ENCODE peak calls at places on chromosomes 3 and 15, in eight cellular contexts. T, U, D, J, Q, E, X and O are unnamed samples.

GRCh38 chr3:159732172-159733111 is 256.2 kb upstream of the IL12A start:
- DNase-seq in T (no peak), U (no peak), D (no peak), J (no peak), Q (no peak), E (peak; percentile 54), X (peak; percentile 80), O (no peak)

GRCh38 chr3:171173732-171174131 is 147.2 kb upstream of the SLC2A2 start:
- DNase-seq in T (no peak), U (no peak), D (peak; percentile 52), J (no peak), Q (peak; percentile 62), E (peak; percentile 23), X (no peak), O (peak; percentile 88)

GRCh38 chr15:68767833-68768232 is 52.9 kb downstream of the ANP32A start:
- DNase-seq in T (no peak), U (no peak), D (no peak), J (no peak), Q (no peak), E (no peak), X (no peak), O (no peak)

GRCh38 chr3:100210777-100211145 is 50.0 kb upstream of the TBC1D23 start:
- DNase-seq in T (no peak), U (peak; percentile 78), D (peak; percentile 9), J (peak; percentile 26), Q (no peak), E (peak; percentile 95), X (no peak), O (no peak)

GRCh38 chr3:144843099-144843498 is 871.5 kb downstream of the DIPK2A start:
- DNase-seq in T (no peak), U (peak; percentile 58), D (no peak), J (no peak), Q (no peak), E (peak; percentile 24), X (no peak), O (no peak)

GRCh38 chr15:87420017-87420416 is 836.5 kb downstream of the NTRK3 start:
- DNase-seq in T (no peak), U (no peak), D (no peak), J (no peak), Q (no peak), E (no peak), X (no peak), O (no peak)

GRCh38 chr3:151011427-151011826 is 38.9 kb upstream of the CLRN1 start:
- DNase-seq in T (no peak), U (peak; percentile 85), D (peak; percentile 3), J (no peak), Q (no peak), E (peak; percentile 32), X (peak; percentile 40), O (no peak)

GRCh38 chr3:142152349-142152748 is 3.0 kb upstream of the TFDP2 start:
- DNase-seq in T (no peak), U (no peak), D (no peak), J (no peak), Q (no peak), E (no peak), X (peak; percentile 6), O (no peak)

GRCh38 chr15:70560617-70561328 is 202.6 kb downstream of the UACA start:
- DNase-seq in T (no peak), U (no peak), D (no peak), J (no peak), Q (no peak), E (no peak), X (no peak), O (no peak)

GRCh38 chr15:98668566-98669308 is 20.4 kb downstream of the IGF1R start:
- DNase-seq in T (no peak), U (no peak), D (no peak), J (no peak), Q (no peak), E (peak; percentile 62), X (peak; percentile 48), O (no peak)

GRCh38 chr3:50623840-50624474 is 7.0 kb downstream of the MAPKAPK3 start:
- DNase-seq in T (no peak), U (no peak), D (no peak), J (peak; percentile 32), Q (no peak), E (no peak), X (no peak), O (no peak)

GRCh38 chr3:112979244-112979832 is 4.4 kb upstream of the CD200R1 start:
- DNase-seq in T (no peak), U (peak; percentile 46), D (no peak), J (peak; percentile 64), Q (no peak), E (peak; percentile 61), X (peak; percentile 62), O (no peak)

GRCh38 chr3:149589332-149589731 is 68.5 kb downstream of the WWTR1 start:
- DNase-seq in T (no peak), U (peak; percentile 96), D (no peak), J (no peak), Q (no peak), E (peak; percentile 87), X (peak; percentile 65), O (no peak)

GRCh38 chr3:14152233-14152962 is 26.0 kb downstream of the XPC start:
- DNase-seq in T (no peak), U (no peak), D (no peak), J (peak; percentile 18), Q (no peak), E (no peak), X (peak; percentile 29), O (no peak)

GRCh38 chr15:78991476-78991875 is 46.6 kb upstream of the CTSH start:
- DNase-seq in T (no peak), U (no peak), D (no peak), J (no peak), Q (peak; percentile 46), E (peak; percentile 21), X (no peak), O (no peak)

GRCh38 chr15:83919319-83919830 is 265.5 kb downstream of the ADAMTSL3 start:
- DNase-seq in T (no peak), U (no peak), D (no peak), J (no peak), Q (no peak), E (no peak), X (no peak), O (no peak)

GRCh38 chr3:126179825-126180476 is 435 bp downstream of the ALDH1L1 start:
- DNase-seq in T (no peak), U (peak; percentile 86), D (peak; percentile 86), J (no peak), Q (no peak), E (peak; percentile 18), X (no peak), O (no peak)

GRCh38 chr3:195096484-195097330 is 174.3 kb downstream of the XXYLT1 start:
- DNase-seq in T (no peak), U (no peak), D (no peak), J (no peak), Q (peak; percentile 11), E (no peak), X (no peak), O (no peak)

DNA sequence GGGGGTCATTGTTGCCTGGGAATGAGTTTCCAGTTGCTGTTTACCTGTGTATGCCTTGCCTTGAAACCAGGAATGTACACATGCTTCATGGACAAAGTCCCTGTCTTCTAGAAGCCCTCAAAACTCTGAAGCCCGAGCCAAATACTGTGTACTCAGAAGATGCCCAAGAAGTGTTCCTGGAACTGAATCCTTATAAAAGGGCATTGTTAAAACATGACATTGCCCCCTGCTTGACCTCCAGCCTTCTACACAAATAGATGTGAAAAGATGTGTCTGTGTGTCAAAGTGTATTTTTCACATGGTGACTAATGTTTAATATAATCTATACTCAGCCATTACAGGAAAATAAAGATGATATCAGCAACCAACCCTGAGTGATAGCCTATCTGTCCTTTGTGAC is 326.0 kb downstream of the MECOM start:
- DNase-seq in T (no peak), U (no peak), D (no peak), J (no peak), Q (no peak), E (no peak), X (peak; percentile 75), O (no peak)
- H3K27ac ChIP-seq in T (no peak overlapping the region), U (no peak overlapping the region), D (no peak overlapping the region), J (no peak overlapping the region), Q (no peak overlapping the region), E (no peak overlapping the region), X (peak overlapping the region; percentile 89), O (no peak overlapping the region)

DNA sequence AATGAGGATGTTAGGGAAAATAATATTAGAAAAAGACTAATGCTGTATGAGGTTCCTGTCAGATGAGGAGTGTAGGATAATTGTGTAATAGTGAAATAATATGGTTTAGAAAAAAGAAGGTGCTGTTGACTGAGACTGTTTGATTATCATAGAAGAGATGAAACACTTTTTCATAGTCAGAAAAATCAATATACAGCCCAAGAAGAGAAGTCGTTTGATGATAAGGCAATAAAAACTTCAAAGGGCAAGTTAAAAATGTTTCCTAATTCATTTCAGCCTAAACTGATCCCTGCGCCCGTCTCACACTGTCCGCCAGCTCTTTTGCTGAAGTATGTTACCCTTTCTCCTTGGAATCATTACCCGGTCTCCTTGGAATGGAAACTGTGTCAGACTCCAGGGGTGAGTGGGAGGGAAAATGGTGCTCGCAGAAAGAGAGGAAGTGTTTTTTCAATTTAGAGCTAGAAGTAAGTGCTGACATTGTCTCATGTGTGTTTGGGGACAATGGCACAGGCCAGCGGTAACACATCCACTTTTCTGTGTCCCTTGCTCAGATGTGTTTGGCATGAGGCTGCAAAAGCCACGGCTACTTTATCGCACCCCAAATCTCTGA is 23.6 kb downstream of the DUT start:
- DNase-seq in T (no peak), U (no peak), D (no peak), J (no peak), Q (no peak), E (no peak), X (no peak), O (no peak)
- H3K27ac ChIP-seq in T (no peak overlapping the region), U (no peak overlapping the region), D (no peak overlapping the region), J (no peak overlapping the region), Q (no peak overlapping the region), E (peak overlapping the region; percentile 44), X (no peak overlapping the region), O (no peak overlapping the region)

GRCh38 chr3:25580534-25580933 is 84.2 kb downstream of the TOP2B start:
- DNase-seq in T (no peak), U (no peak), D (no peak), J (no peak), Q (no peak), E (no peak), X (no peak), O (no peak)
- H3K27ac ChIP-seq in T (no peak overlapping the region), U (no peak overlapping the region), D (no peak overlapping the region), J (no peak overlapping the region), Q (no peak overlapping the region), E (no peak overlapping the region), X (no peak overlapping the region), O (no peak overlapping the region)

GRCh38 chr3:8888296-8888915 is 74.9 kb downstream of the RAD18 start:
- DNase-seq in T (no peak), U (no peak), D (no peak), J (no peak), Q (no peak), E (peak; percentile 59), X (no peak), O (no peak)
- H3K27ac ChIP-seq in T (no peak overlapping the region), U (no peak overlapping the region), D (no peak overlapping the region), J (no peak overlapping the region), Q (no peak overlapping the region), E (peak overlapping the region; percentile 49), X (no peak overlapping the region), O (no peak overlapping the region)

GRCh38 chr3:29286841-29287240 is 6.0 kb downstream of the RBMS3 start:
- DNase-seq in T (no peak), U (peak; percentile 68), D (no peak), J (no peak), Q (no peak), E (peak; percentile 91), X (no peak), O (no peak)
- H3K27ac ChIP-seq in T (no peak overlapping the region), U (peak overlapping the region; percentile 81), D (no peak overlapping the region), J (no peak overlapping the region), Q (no peak overlapping the region), E (peak overlapping the region; percentile 59), X (no peak overlapping the region), O (no peak overlapping the region)